ENCODE peak calls at places on chromosomes 11 and 22, in nine cellular contexts. E, P, X, J, A, G, C, D and N are unnamed samples. For H3K27me3, the result is how much of the 10 kb centered on the place peaks cover.

GRCh38 chr11:47606731-47607130 is 12.5 kb upstream of the C1QTNF4 start:
- DNase-seq in E (no peak), P (no peak), X (peak), J (peak), A (no peak), G (no peak), C (no peak), D (no peak), N (peak)

GRCh38 chr22:32685527-32685926 is 116.0 kb upstream of the TIMP3 start:
- DNase-seq in E (no peak), P (no peak), X (no peak), J (peak), A (no peak), G (no peak), C (no peak), D (no peak), N (no peak)

GRCh38 chr11:115458877-115459276 is 45.3 kb downstream of the CADM1 start:
- DNase-seq in E (no peak), P (no peak), X (no peak), J (no peak), A (no peak), G (no peak), C (no peak), D (no peak), N (no peak)

GRCh38 chr22:49180683-49181024 is 647.0 kb downstream of the BRD1 start:
- DNase-seq in E (no peak), P (no peak), X (no peak), J (no peak), A (no peak), G (no peak), C (no peak), D (no peak), N (no peak)

GRCh38 chr11:71298016-71298550 is 45.7 kb upstream of the SHANK2 start:
- DNase-seq in E (peak), P (no peak), X (no peak), J (no peak), A (peak), G (no peak), C (no peak), D (peak), N (no peak)

GRCh38 chr11:62069374-62069773 is 54.4 kb upstream of the INCENP start:
- DNase-seq in E (no peak), P (no peak), X (no peak), J (no peak), A (no peak), G (no peak), C (no peak), D (no peak), N (no peak)

GRCh38 chr11:96134622-96135021 is 208.4 kb downstream of the MAML2 start:
- DNase-seq in E (no peak), P (no peak), X (no peak), J (peak), A (no peak), G (peak), C (no peak), D (no peak), N (no peak)

GRCh38 chr11:131977231-131977630 is 606.8 kb downstream of the NTM start:
- DNase-seq in E (no peak), P (no peak), X (no peak), J (peak), A (no peak), G (no peak), C (no peak), D (no peak), N (no peak)

GRCh38 chr11:131033151-131033651 is 116.9 kb upstream of the SNX19 start:
- DNase-seq in E (no peak), P (no peak), X (no peak), J (peak), A (no peak), G (peak), C (peak), D (peak), N (no peak)

GRCh38 chr11:64096835-64097234 is 61.1 kb downstream of the FLRT1 start:
- DNase-seq in E (peak), P (no peak), X (peak), J (no peak), A (no peak), G (no peak), C (no peak), D (no peak), N (peak)

GRCh38 chr11:43983221-43983795 is 40.9 kb downstream of the C11orf96 start:
- DNase-seq in E (no peak), P (no peak), X (no peak), J (peak), A (no peak), G (no peak), C (no peak), D (peak), N (no peak)

GRCh38 chr11:78223320-78223954 is 34.7 kb downstream of the USP35 start:
- DNase-seq in E (no peak), P (no peak), X (no peak), J (no peak), A (peak), G (no peak), C (no peak), D (peak), N (no peak)

GRCh38 chr22:40594924-40595323 is 41.6 kb downstream of the MRTFA start:
- DNase-seq in E (peak), P (no peak), X (no peak), J (no peak), A (no peak), G (no peak), C (no peak), D (no peak), N (no peak)

GRCh38 chr11:118010738-118011461 is 24.7 kb downstream of the IL10RA start:
- DNase-seq in E (peak), P (no peak), X (peak), J (no peak), A (peak), G (no peak), C (peak), D (peak), N (peak)

GRCh38 chr11:92226331-92227232 is 2.0 kb downstream of the FAT3 start:
- DNase-seq in E (no peak), P (peak), X (peak), J (peak), A (no peak), G (no peak), C (no peak), D (no peak), N (peak)

GRCh38 chr11:84420261-84420660 is 1134.1 kb upstream of the CCDC90B start:
- DNase-seq in E (no peak), P (no peak), X (no peak), J (peak), A (no peak), G (no peak), C (no peak), D (no peak), N (no peak)

GRCh38 chr22:48098243-48098935 is 1335.9 kb downstream of the TBC1D22A start:
- DNase-seq in E (no peak), P (no peak), X (no peak), J (no peak), A (no peak), G (no peak), C (no peak), D (no peak), N (no peak)

GRCh38 chr11:86978756-86979608 is 23.8 kb upstream of the FZD4 start:
- DNase-seq in E (no peak), P (no peak), X (no peak), J (peak), A (no peak), G (peak), C (peak), D (no peak), N (no peak)

GRCh38 chr11:68841718-68842426 is at the start of gene CPT1A:
- DNase-seq in E (peak), P (peak), X (peak), J (peak), A (peak), G (peak), C (peak), D (peak), N (no peak)

GRCh38 chr22:17749605-17750395 is 24.5 kb downstream of the BID start:
- DNase-seq in E (no peak), P (no peak), X (peak), J (no peak), A (no peak), G (no peak), C (no peak), D (no peak), N (no peak)

GRCh38 chr11:125305346-125305745 is 140.8 kb downstream of the PKNOX2 start:
- DNase-seq in E (no peak), P (no peak), X (no peak), J (no peak), A (no peak), G (no peak), C (no peak), D (no peak), N (no peak)

GRCh38 chr11:78094250-78094649 is 14.6 kb upstream of the NDUFC2 start:
- DNase-seq in E (no peak), P (no peak), X (no peak), J (no peak), A (no peak), G (no peak), C (no peak), D (no peak), N (no peak)

GRCh38 chr11:46948378-46949131 is 12.0 kb downstream of the CSTPP1 start:
- DNase-seq in E (no peak), P (no peak), X (no peak), J (peak), A (no peak), G (peak), C (no peak), D (no peak), N (no peak)

GRCh38 chr22:24408630-24409029 is 18.8 kb upstream of the ADORA2A start:
- DNase-seq in E (no peak), P (no peak), X (no peak), J (no peak), A (no peak), G (no peak), C (no peak), D (peak), N (no peak)

GRCh38 chr11:61701298-61701993 is 21.3 kb downstream of the DAGLA start:
- DNase-seq in E (no peak), P (no peak), X (peak), J (no peak), A (no peak), G (peak), C (peak), D (no peak), N (peak)

GRCh38 chr11:83523676-83524075 is 237.5 kb upstream of the CCDC90B start:
- DNase-seq in E (no peak), P (no peak), X (no peak), J (no peak), A (no peak), G (no peak), C (no peak), D (peak), N (no peak)

GRCh38 chr11:104992781-104993180 is 24.4 kb upstream of the CASP4 start:
- DNase-seq in E (no peak), P (no peak), X (no peak), J (no peak), A (no peak), G (peak), C (no peak), D (no peak), N (no peak)

GRCh38 chr11:100612766-100613165 is 74.3 kb upstream of the ARHGAP42 start:
- DNase-seq in E (no peak), P (no peak), X (no peak), J (no peak), A (no peak), G (no peak), C (no peak), D (no peak), N (no peak)

GRCh38 chr22:21738966-21739365 is 3.4 kb upstream of the YPEL1 start:
- DNase-seq in E (no peak), P (no peak), X (no peak), J (no peak), A (no peak), G (no peak), C (no peak), D (no peak), N (no peak)

GRCh38 chr22:37629928-37630327 is 9.5 kb upstream of the SH3BP1 start:
- DNase-seq in E (no peak), P (no peak), X (no peak), J (no peak), A (no peak), G (no peak), C (no peak), D (no peak), N (no peak)

GRCh38 chr11:93059074-93059957 is 89.9 kb downstream of the MTNR1B start:
- DNase-seq in E (no peak), P (no peak), X (no peak), J (peak), A (no peak), G (no peak), C (no peak), D (no peak), N (no peak)

GRCh38 chr11:92048415-92048814 is 176.2 kb upstream of the FAT3 start:
- DNase-seq in E (no peak), P (no peak), X (peak), J (no peak), A (no peak), G (no peak), C (no peak), D (no peak), N (no peak)

GRCh38 chr11:44301856-44302231 is 8.1 kb downstream of the ALX4 start:
- DNase-seq in E (no peak), P (no peak), X (no peak), J (peak), A (no peak), G (no peak), C (peak), D (no peak), N (no peak)

GRCh38 chr11:19976281-19976941 is 183.9 kb downstream of the DBX1 start:
- DNase-seq in E (no peak), P (no peak), X (no peak), J (no peak), A (no peak), G (no peak), C (no peak), D (no peak), N (no peak)

GRCh38 chr11:15497366-15497765 is 382.6 kb downstream of the INSC start:
- DNase-seq in E (no peak), P (peak), X (peak), J (no peak), A (no peak), G (no peak), C (no peak), D (no peak), N (no peak)

GRCh38 chr11:117606807-117607206 is 190.2 kb downstream of the DSCAML1 start:
- DNase-seq in E (no peak), P (no peak), X (no peak), J (no peak), A (no peak), G (no peak), C (no peak), D (no peak), N (peak)

GRCh38 chr11:122207921-122208764 is 92.1 kb upstream of the BLID start:
- DNase-seq in E (no peak), P (no peak), X (peak), J (peak), A (no peak), G (no peak), C (no peak), D (no peak), N (no peak)

GRCh38 chr11:130269544-130269943 is 45.2 kb downstream of the ZBTB44 start:
- DNase-seq in E (no peak), P (no peak), X (no peak), J (no peak), A (no peak), G (no peak), C (no peak), D (no peak), N (no peak)

GRCh38 chr11:45900916-45901617 is 6.0 kb downstream of the FREY1 start:
- DNase-seq in E (no peak), P (peak), X (peak), J (peak), A (no peak), G (no peak), C (no peak), D (no peak), N (peak)
- H3K4me3 ChIP-seq in E (no peak), P (peak), X (no peak), J (peak), A (peak), G (no peak), C (no peak), D (no peak), N (peak)

GRCh38 chr11:34317038-34317360 is 40.8 kb downstream of the ABTB2 start:
- DNase-seq in E (no peak), P (no peak), X (no peak), J (no peak), A (no peak), G (no peak), C (no peak), D (no peak), N (no peak)
- H3K27ac ChIP-seq in E (no peak), P (no peak), X (no peak), J (no peak), A (peak), G (no peak), C (no peak), D (no peak), N (no peak)

GRCh38 chr11:2147391-2147790 is 8.2 kb upstream of the IGF2 start:
- DNase-seq in E (no peak), P (no peak), X (peak), J (no peak), A (no peak), G (no peak), C (no peak), D (no peak), N (no peak)

GRCh38 chr11:2149471-2150205 is 10.4 kb upstream of the IGF2 start:
- DNase-seq in E (no peak), P (no peak), X (peak), J (no peak), A (no peak), G (no peak), C (no peak), D (no peak), N (no peak)

GRCh38 chr11:2146051-2146450 is 6.9 kb upstream of the IGF2 start:
- DNase-seq in E (no peak), P (no peak), X (peak), J (no peak), A (no peak), G (no peak), C (no peak), D (no peak), N (no peak)

GRCh38 chr11:2150206-2150847 is 10.7 kb downstream of the INS start:
- DNase-seq in E (no peak), P (no peak), X (peak), J (peak), A (no peak), G (peak), C (no peak), D (no peak), N (no peak)

DNA sequence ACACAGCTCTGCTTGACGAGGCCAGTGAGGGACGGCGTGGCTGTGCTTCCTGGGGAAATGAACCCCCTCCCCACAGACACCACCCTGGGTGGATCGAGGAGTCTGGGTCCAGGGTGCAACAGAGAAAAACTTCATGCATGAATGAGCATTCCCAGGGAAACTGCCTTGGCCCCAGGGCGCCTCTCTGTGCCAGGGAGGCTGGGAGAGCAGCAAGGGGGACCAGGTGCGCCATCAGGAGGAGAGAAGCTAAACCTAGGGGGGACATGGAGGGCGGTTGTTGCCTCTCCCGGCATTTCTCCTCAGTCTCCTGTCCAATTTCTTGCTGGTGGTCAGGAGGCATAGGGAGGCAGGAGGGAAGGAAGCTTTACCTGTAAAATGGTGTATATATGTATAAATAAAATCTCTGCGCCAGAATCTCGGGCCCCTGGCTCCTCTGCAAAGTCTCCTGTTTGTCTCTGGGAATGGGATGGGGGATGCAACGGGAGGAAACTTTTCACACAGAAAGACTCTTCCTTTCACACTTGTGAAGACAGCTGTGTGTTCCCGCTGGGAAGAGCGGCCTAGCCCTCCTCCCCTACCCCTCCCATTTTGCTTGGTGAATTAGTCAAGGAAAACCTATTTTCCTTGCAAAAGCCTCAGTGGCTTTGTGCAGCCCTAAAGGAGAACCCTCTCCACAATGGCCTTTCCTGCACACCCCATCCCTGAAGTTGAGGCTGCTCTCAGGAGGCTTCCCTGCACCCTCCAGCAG is 9.2 kb upstream of the IGF2 start:
- DNase-seq in E (no peak), P (no peak), X (peak), J (no peak), A (no peak), G (no peak), C (no peak), D (no peak), N (no peak)
- H3K27me3 ChIP-seq in E (under half), P (half or more), X (under half), J (half or more), A (under half), G (under half), C (under half), D (under half), N (half or more)

DNA sequence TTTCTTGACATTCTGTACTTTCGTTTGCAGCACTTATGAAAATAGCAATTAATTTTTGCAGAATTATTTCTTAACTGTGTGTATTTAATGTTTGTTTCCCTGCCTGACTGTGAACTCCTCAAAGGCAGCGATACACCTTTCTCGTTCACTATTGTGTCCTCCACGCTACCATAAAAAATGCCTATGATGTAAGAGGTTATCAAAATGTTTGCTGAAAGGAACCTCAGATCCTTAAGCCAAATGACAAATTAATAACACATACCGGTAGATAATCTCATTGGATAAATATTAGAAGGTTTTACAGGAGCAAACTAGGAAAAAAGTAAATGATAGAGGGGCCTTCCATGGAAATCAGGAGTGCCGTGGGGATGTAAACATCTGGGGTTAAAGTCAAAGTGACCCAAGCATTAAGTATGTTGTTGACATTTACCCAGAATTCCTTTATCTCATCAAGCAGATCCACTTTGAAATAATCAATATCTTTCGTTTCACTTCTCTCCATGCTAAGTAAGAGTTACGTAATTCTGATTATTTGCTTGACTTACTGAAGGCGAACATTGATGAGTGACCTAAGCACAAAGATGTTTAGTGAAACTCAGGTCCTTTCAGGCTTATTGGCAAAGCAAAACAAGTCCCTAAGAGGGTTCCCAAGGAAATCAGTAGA is 2.6 kb upstream of the OOSP3 start:
- DNase-seq in E (no peak), P (no peak), X (no peak), J (no peak), A (no peak), G (no peak), C (no peak), D (no peak), N (no peak)
- H3K4me3 ChIP-seq in E (no peak), P (no peak), X (no peak), J (no peak), A (no peak), G (no peak), C (no peak), D (no peak), N (no peak)